ENCODE peak calls at places on chromosome 1, in six cellular contexts. K is transverse colon, J is upper lobe of left lung, S is SK-N-SH, I is GM23338, N is sigmoid colon. R is an unnamed sample.

GRCh38 chr1:229984992-229985985 is 81.7 kb upstream of the GALNT2 start:
- DNase-seq in K (no peak), S (no peak), J (no peak), I (no peak), N (no peak), R (no peak)

GRCh38 chr1:158600735-158601134 is 4.3 kb upstream of the OR10Z1 start:
- DNase-seq in N (no peak), I (no peak), S (no peak), J (no peak), K (no peak), R (no peak)

GRCh38 chr1:179883739-179884138 is 1.7 kb downstream of the TOR1AIP1 start:
- DNase-seq in S (no peak), N (no peak), I (peak), J (no peak), K (no peak), R (no peak)

GRCh38 chr1:219959540-219960208 is 31.3 kb upstream of the SLC30A10 start:
- DNase-seq in J (no peak), N (no peak), S (no peak), K (no peak), I (peak), R (no peak)

GRCh38 chr1:17250601-17251000 is 1.7 kb downstream of the PADI3 start:
- DNase-seq in S (no peak), I (no peak), J (peak), N (no peak), K (peak), R (no peak)

GRCh38 chr1:3992103-3992556 is 92.1 kb upstream of the C1orf174 start:
- DNase-seq in K (no peak), I (no peak), N (no peak), J (no peak), S (no peak), R (no peak)

GRCh38 chr1:42380617-42381423 is at the start of gene RIMKLA:
- DNase-seq in K (peak), I (peak), N (peak), J (peak), S (peak), R (peak)

GRCh38 chr1:9621032-9621431 is 30.5 kb upstream of the PIK3CD start:
- DNase-seq in J (no peak), S (no peak), K (no peak), I (no peak), N (no peak), R (no peak)

GRCh38 chr1:194056169-194056568 is 869.8 kb upstream of the B3GALT2 start:
- DNase-seq in I (no peak), N (no peak), S (no peak), K (no peak), J (no peak), R (no peak)
- TF ChIP-seq POLR2AphosphoS5 in I (no peak), N (no peak), S (no peak), K (no peak), J (no peak), R (no peak)

GRCh38 chr1:27299385-27300252 is 22.3 kb upstream of the TMEM222 start:
- DNase-seq in K (peak), J (no peak), S (peak), N (peak), I (peak), R (no peak)
- TF ChIP-seq POLR2AphosphoS5 in K (no peak), J (no peak), S (peak), N (peak), I (no peak), R (no peak)

GRCh38 chr1:12594966-12595838 is 22.8 kb downstream of the DHRS3 start:
- DNase-seq in J (peak), N (peak), I (peak), K (peak), S (peak), R (peak)

GRCh38 chr1:12593621-12594066 is 24.4 kb downstream of the DHRS3 start:
- DNase-seq in I (no peak), N (peak), J (no peak), S (no peak), K (peak), R (no peak)

GRCh38 chr1:12594490-12594889 is 23.5 kb downstream of the DHRS3 start:
- DNase-seq in I (no peak), N (no peak), J (no peak), S (no peak), K (no peak), R (no peak)

GRCh38 chr1:12591267-12591938 is 26.6 kb downstream of the DHRS3 start:
- DNase-seq in J (no peak), S (no peak), K (peak), I (no peak), N (peak), R (peak)

DNA sequence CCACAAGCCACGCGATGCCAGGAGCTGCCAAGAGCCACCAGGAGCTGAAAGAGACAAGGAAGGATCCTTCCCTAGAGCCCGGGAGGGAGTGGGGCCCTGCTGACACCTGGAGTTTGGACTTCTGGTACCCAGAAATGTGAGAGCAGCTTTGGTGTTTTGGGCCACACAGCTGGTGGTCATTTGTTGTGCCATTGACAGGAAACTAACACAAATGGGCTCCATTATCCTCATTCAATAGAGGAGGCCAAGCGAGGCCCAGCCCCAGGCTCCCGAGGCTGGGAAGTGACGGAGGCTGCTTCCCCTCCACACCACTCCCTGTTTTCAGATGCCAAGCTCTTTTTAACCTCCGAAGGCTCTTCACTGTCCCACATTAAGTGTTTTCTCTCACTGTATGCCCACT is 25.5 kb downstream of the DHRS3 start:
- DNase-seq in J (no peak), I (no peak), S (no peak), K (no peak), N (no peak), R (no peak)
- TF ChIP-seq POLR2AphosphoS5 in J (no peak), I (no peak), S (no peak), K (no peak), N (no peak), R (no peak)

DNA sequence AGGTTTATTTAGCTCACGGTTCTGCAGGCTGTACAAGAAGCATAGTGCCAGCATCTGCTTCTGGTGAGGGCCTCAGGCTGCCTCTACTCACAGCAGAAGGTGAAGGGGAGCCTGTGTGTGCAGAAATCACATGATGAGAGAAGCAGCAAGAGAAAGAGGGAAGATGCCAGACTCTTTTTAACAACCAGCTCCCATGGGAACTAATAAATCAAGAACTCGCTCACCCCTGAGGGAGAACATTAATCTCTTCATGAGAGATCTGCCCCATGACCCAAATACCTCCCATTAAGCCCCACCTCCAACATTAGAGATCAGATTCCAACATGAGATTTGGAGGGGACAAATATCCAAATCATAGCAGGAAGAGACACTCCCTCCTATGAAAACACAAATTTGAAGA is 74.1 kb downstream of the OLFML2B start:
- DNase-seq in I (no peak), S (no peak), N (no peak), J (no peak), K (no peak), R (no peak)
- TF ChIP-seq POLR2AphosphoS5 in I (no peak), S (no peak), N (no peak), J (no peak), K (no peak), R (no peak)

GRCh38 chr1:204760350-204761134 is 75.0 kb upstream of the LRRN2 start:
- DNase-seq in J (no peak), S (no peak), K (no peak), I (no peak), N (no peak), R (no peak)

GRCh38 chr1:204758601-204759000 is 73.1 kb upstream of the LRRN2 start:
- DNase-seq in K (no peak), S (no peak), J (no peak), N (no peak), I (no peak), R (no peak)

DNA sequence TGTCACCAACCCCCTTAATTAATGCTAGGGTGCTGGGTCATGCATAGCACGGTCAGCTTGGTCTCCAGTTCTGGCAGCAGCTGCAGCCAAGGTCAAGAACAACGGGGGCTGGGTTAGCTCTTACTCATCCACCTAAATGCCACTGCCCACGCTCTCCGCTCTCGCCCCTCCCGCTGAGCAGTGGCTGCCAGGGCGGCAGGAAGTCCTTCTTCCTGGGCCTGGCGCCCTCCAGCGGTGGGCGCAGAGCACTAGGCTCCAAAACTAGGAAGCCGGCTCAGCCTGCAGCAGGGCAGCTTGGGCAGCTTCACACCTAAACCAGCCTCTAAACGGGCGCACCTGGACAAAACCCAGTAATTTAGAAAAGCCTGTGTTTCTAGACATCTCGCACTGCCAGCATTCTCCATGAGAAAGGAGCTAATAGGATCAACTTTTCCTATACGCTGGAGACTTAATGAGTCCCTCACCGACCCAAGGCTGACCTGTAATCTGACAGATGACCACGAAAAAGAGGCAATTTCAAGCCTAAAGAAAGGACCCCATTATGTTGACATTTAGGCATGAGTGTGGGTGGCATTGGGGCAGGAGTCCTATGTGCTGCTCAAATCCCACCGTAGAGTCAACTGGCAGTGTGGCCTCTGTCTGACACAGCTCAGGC is 78.4 kb upstream of the LRRN2 start:
- DNase-seq in I (peak), K (peak), J (peak), N (peak), S (peak), R (peak)
- TF ChIP-seq POLR2AphosphoS5 in I (no peak), K (no peak), J (no peak), N (no peak), S (no peak), R (peak)

R was measured in spleen.